ENCODE peak calls at places on chromosomes 1 and 21, in five cellular contexts. I, R, M, B and N are unnamed samples.

GRCh38 chr1:94602312-94602711 is 60.8 kb upstream of the F3 start:
- DNase-seq in I (peak), R (no peak), M (no peak), B (no peak), N (no peak)

GRCh38 chr1:225474986-225475820 is 47.4 kb upstream of the LBR start:
- DNase-seq in I (peak), R (peak), M (peak), B (peak), N (peak)

GRCh38 chr1:229199892-229200291 is 71.0 kb upstream of the RAB4A start:
- DNase-seq in I (peak), R (no peak), M (peak), B (no peak), N (no peak)

GRCh38 chr1:86450847-86451246 is 17.9 kb upstream of the CLCA1 start:
- DNase-seq in I (no peak), R (no peak), M (no peak), B (no peak), N (no peak)

GRCh38 chr1:155976062-155976912 is 2.1 kb downstream of the ARHGEF2 start:
- DNase-seq in I (peak), R (peak), M (peak), B (peak), N (peak)

GRCh38 chr1:16151200-16151708 is 4.6 kb downstream of the EPHA2 start:
- DNase-seq in I (no peak), R (peak), M (peak), B (no peak), N (peak)

GRCh38 chr1:183910780-183911179 is 105.9 kb downstream of the RGL1 start:
- DNase-seq in I (no peak), R (no peak), M (no peak), B (no peak), N (no peak)

GRCh38 chr21:28136687-28137086 is 856.0 kb downstream of the LTN1 start:
- DNase-seq in I (no peak), R (no peak), M (no peak), B (no peak), N (no peak)

GRCh38 chr1:117661027-117661426 is 55.2 kb downstream of the TENT5C start:
- DNase-seq in I (no peak), R (no peak), M (no peak), B (no peak), N (no peak)

GRCh38 chr1:15272009-15272781 is 25.2 kb downstream of the FHAD1 start:
- DNase-seq in I (peak), R (peak), M (peak), B (peak), N (peak)

GRCh38 chr1:36150296-36151132 is 1.2 kb upstream of the TRAPPC3 start:
- DNase-seq in I (peak), R (peak), M (peak), B (peak), N (peak)
- TF ChIP-seq POLR2A in I (peak), R (no peak), M (peak), B (no peak), N (peak)

DNA sequence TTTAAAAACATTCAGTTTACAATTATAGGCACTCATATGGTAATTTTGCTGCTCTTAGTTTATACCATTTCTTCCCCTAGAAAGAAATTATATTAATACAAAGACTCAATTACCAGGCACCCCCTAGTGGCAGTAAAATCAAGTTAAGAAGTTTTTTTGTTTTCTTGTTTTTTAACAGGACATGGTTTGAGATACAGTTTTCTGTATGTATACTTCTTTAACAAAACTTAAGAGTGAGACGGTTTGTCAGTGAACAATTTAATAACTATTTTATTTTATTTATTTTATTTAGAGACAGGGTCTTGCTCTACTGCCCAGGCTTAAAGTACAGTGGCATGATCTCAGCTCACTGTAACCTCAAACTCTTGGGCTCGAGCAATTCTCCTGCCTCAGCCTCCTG is 224.6 kb downstream of the FAF1 start:
- DNase-seq in I (no peak), R (no peak), M (peak), B (no peak), N (peak)
- TF ChIP-seq POLR2A in I (no peak), R (no peak), M (no peak), B (no peak), N (no peak)

GRCh38 chr1:180639871-180640270 is 8.0 kb downstream of the XPR1 start:
- DNase-seq in I (no peak), R (no peak), M (no peak), B (no peak), N (no peak)
- TF ChIP-seq POLR2A in I (no peak), R (no peak), M (no peak), B (no peak), N (no peak)

GRCh38 chr1:8025061-8025670 is 943 bp downstream of the ERRFI1 start:
- DNase-seq in I (no peak), R (no peak), M (no peak), B (no peak), N (no peak)

GRCh38 chr1:8022395-8023286 is 3.5 kb downstream of the ERRFI1 start:
- DNase-seq in I (no peak), R (no peak), M (no peak), B (no peak), N (no peak)

GRCh38 chr1:8023287-8023994 is 2.7 kb downstream of the ERRFI1 start:
- DNase-seq in I (no peak), R (no peak), M (no peak), B (no peak), N (no peak)

GRCh38 chr1:8024329-8024728 is 1.8 kb downstream of the ERRFI1 start:
- DNase-seq in I (no peak), R (no peak), M (no peak), B (no peak), N (no peak)

GRCh38 chr1:8023995-8024313 is 2.2 kb downstream of the ERRFI1 start:
- DNase-seq in I (no peak), R (no peak), M (no peak), B (no peak), N (no peak)
- TF ChIP-seq POLR2A in I (no peak), R (no peak), M (no peak), B (no peak), N (no peak)

GRCh38 chr1:2586154-2587070 is at the start of gene PRXL2B:
- DNase-seq in I (peak), R (peak), M (peak), B (peak), N (peak)
- TF ChIP-seq POLR2A in I (peak), R (no peak), M (peak), B (peak), N (peak)

GRCh38 chr1:32250893-32251716 is at the start of gene LCK:
- DNase-seq in I (peak), R (no peak), M (no peak), B (no peak), N (no peak)
- TF ChIP-seq POLR2A in I (peak), R (no peak), M (no peak), B (no peak), N (no peak)

GRCh38 chr1:44233593-44233992 is 20.3 kb downstream of the DMAP1 start:
- DNase-seq in I (no peak), R (no peak), M (no peak), B (no peak), N (no peak)
- TF ChIP-seq POLR2A in I (no peak), R (no peak), M (no peak), B (no peak), N (no peak)

GRCh38 chr1:203287109-203287893 is 18.0 kb upstream of the BTG2 start:
- DNase-seq in I (peak), R (peak), M (peak), B (peak), N (peak)
- TF ChIP-seq POLR2A in I (peak), R (no peak), M (no peak), B (no peak), N (no peak)